ENCODE peak calls at places on chromosomes 13 and 19, in nine cellular contexts. H is neural progenitor cell, U is K562, N is body of pancreas, B is osteoblast, O is omental fat pad, K is AG09319, D is breast epithelium, Z is tibial nerve. M is an unnamed sample.

GRCh38 chr13:97658556-97658955 is 224.6 kb downstream of the RAP2A start:
- DNase-seq in K (no peak), O (no peak), D (no peak), B (no peak), H (no peak), N (no peak), U (no peak), Z (no peak), M (no peak)

GRCh38 chr19:6890421-6890913 is 3.1 kb downstream of the ADGRE1 start:
- DNase-seq in D (no peak), O (no peak), K (no peak), U (no peak), Z (no peak), H (no peak), N (no peak), B (no peak), M (no peak)

GRCh38 chr19:33273881-33274662 is 28.3 kb downstream of the CEBPA start:
- DNase-seq in H (no peak), D (no peak), K (peak), N (no peak), O (peak), B (peak), U (no peak), Z (no peak), M (no peak)

GRCh38 chr13:98507060-98507797 is 69.7 kb downstream of the STK24 start:
- DNase-seq in K (no peak), Z (no peak), O (no peak), H (peak), N (peak), B (no peak), D (peak), U (no peak), M (no peak)

GRCh38 chr13:59111711-59112110 is 1052.0 kb downstream of the DIAPH3 start:
- DNase-seq in D (no peak), B (peak), Z (no peak), H (no peak), N (no peak), O (no peak), K (no peak), U (no peak), M (no peak)

GRCh38 chr13:106348032-106348431 is 187.4 kb downstream of the EFNB2 start:
- DNase-seq in H (peak), K (no peak), U (no peak), D (no peak), O (no peak), N (no peak), Z (no peak), B (peak), M (no peak)

GRCh38 chr13:48908381-48909087 is 67.2 kb upstream of the FNDC3A start:
- DNase-seq in K (peak), Z (no peak), D (no peak), B (no peak), O (no peak), U (no peak), H (no peak), N (no peak), M (no peak)

GRCh38 chr13:44231786-44232516 is 141.7 kb upstream of the SERP2 start:
- DNase-seq in H (no peak), U (no peak), Z (peak), B (peak), O (peak), D (peak), K (peak), N (peak), M (no peak)

GRCh38 chr13:71774863-71775262 is 92.1 kb downstream of the DACH1 start:
- DNase-seq in D (no peak), Z (no peak), O (no peak), U (no peak), H (no peak), B (no peak), N (no peak), K (no peak), M (no peak)

GRCh38 chr13:31742102-31742695 is 2.9 kb downstream of the RXFP2 start:
- DNase-seq in Z (peak), N (peak), H (peak), O (peak), K (peak), D (peak), B (no peak), U (peak), M (peak)

GRCh38 chr19:32606289-32606688 is 25.3 kb downstream of the PDCD5 start:
- DNase-seq in D (no peak), H (no peak), K (no peak), U (no peak), Z (no peak), O (no peak), B (no peak), N (no peak), M (no peak)

GRCh38 chr13:77422724-77423123 is 95.8 kb upstream of the MYCBP2 start:
- DNase-seq in B (no peak), H (no peak), U (no peak), K (no peak), Z (no peak), O (no peak), N (no peak), D (no peak), M (no peak)

GRCh38 chr19:54454781-54455675 is 6.0 kb downstream of the LENG8 start:
- DNase-seq in B (peak), K (no peak), U (no peak), O (no peak), H (no peak), Z (no peak), N (no peak), D (no peak), M (no peak)

GRCh38 chr19:4967738-4968461 is 1.0 kb upstream of the KDM4B start:
- DNase-seq in B (no peak), N (no peak), H (peak), K (no peak), U (no peak), O (no peak), D (no peak), Z (no peak), M (no peak)

GRCh38 chr19:54475706-54476105 is 2.6 kb upstream of the CDC42EP5 start:
- DNase-seq in U (no peak), D (no peak), O (no peak), N (no peak), K (no peak), Z (no peak), H (no peak), B (peak), M (no peak)

GRCh38 chr19:55247621-55248099 is 11.2 kb downstream of the PPP6R1 start:
- DNase-seq in B (peak), U (no peak), K (peak), H (no peak), O (no peak), Z (no peak), D (no peak), N (no peak), M (no peak)

GRCh38 chr19:36113425-36113824 is 1.2 kb downstream of the POLR2I start:
- DNase-seq in K (no peak), N (no peak), D (no peak), Z (no peak), U (no peak), O (no peak), B (no peak), H (no peak), M (no peak)

GRCh38 chr19:36115453-36116343 is at the start of gene TBCB:
- DNase-seq in H (peak), Z (peak), D (no peak), O (peak), K (no peak), U (peak), N (no peak), B (no peak), M (no peak)

GRCh38 chr19:36112678-36113077 is 1.7 kb downstream of the OVOL3 start:
- DNase-seq in K (no peak), H (no peak), U (no peak), O (no peak), Z (no peak), B (no peak), D (no peak), N (no peak), M (no peak)

GRCh38 chr19:36114763-36115452 is at the start of gene POLR2I:
- DNase-seq in D (peak), N (peak), B (peak), U (peak), H (peak), K (peak), O (peak), Z (peak), M (peak)

DNA sequence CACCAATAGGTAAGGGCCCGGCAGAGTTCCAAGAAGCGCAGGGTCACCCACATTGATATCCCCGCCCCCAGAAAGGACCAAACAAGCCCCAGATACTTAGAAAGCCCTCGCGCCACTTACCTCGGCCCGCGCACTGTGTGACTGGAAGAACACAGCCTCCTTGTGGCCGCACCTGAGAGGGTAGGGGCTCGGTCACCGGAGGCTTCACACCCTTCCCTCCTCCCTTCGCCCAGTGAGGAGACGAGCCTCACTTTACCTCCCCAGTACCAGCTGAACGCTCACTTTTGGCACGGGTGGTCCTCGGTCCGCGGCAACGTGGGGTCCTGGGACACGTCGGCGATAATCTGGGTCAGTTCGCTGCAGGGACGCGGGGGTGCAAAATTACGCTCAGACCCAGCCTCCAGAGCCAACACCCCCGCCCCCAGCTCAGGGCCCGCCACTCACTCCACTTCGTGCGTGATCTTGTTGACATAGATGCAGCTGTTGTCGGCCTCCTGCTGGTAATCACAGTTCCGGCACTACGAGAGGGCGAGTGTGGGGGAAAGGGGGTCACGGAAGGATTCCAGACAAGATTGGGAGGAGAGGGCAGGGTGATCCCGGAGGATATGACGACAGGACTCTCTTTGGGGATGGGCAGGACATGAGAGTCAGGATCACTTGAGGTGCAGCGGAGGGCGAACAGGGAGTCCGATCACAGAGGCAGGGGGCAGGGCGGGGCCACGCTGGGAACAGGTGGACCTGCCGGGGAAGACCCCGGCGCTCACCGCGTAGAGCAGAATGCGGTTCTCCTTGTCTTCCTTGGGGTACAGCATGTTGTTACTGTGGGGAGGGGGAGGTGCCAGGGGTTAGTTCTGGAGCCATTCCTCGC is 546 bp downstream of the POLR2I start:
- DNase-seq in D (peak), H (peak), O (no peak), K (no peak), U (peak), B (peak), Z (no peak), N (peak), M (peak)
- TF ChIP-seq CTCF in D (no peak), H (no peak), O (no peak), K (no peak), U (peak), B (peak), Z (peak), N (no peak), M (no peak)

GRCh38 chr19:48900477-48901452 is 653 bp downstream of the NUCB1 start:
- DNase-seq in U (peak), N (no peak), Z (no peak), K (no peak), H (no peak), D (peak), B (peak), O (no peak), M (no peak)
- TF ChIP-seq CTCF in U (no peak), N (no peak), Z (no peak), K (no peak), H (no peak), D (no peak), B (no peak), O (no peak), M (no peak)

GRCh38 chr13:33776510-33776909 is 41.4 kb upstream of the RFC3 start:
- DNase-seq in B (no peak), U (no peak), H (no peak), Z (no peak), D (no peak), O (no peak), K (no peak), N (peak), M (no peak)

GRCh38 chr13:33771296-33771695 is 46.7 kb upstream of the RFC3 start:
- DNase-seq in B (no peak), O (no peak), Z (no peak), K (no peak), N (no peak), D (no peak), H (no peak), U (no peak), M (no peak)

DNA sequence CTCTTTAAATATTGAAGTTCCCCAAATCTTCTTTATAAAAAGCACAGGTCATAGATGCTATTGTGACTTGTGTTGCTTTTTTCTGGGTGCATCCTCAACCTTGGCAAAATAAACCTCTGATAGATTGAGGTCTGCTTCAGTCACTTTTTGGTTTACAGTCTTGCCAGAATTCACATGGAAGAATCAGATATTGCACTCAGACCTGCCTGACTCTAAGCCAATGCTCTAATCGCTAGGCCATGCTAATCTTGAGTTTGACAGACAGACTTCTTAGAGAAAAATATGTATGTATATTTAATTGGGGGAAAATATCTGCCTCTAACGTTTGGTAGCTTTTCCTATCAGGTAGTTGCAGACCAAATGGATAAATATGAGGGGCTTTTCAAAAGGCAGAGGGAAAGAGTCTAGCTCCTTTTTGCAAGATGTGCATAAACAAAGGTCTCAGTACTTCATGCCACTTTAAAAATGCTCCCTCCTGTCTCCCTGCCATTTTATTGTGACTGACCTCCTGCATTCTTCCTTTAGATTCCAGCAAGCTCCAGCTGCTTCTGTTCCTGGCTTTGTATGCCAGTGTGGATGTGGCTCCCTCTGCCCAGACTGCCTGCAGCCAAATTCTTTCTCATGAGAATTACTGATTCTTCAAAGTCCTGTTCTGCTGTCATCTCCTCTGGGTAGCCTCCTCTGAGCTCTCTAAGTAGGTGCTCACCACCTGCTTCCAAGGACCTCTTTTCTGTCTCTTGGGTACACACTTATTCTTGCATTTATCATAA is 42.4 kb upstream of the RFC3 start:
- DNase-seq in N (no peak), U (no peak), H (peak), O (no peak), D (no peak), K (no peak), Z (no peak), B (peak), M (no peak)
- TF ChIP-seq CTCF in N (no peak), U (no peak), H (no peak), O (no peak), D (no peak), K (no peak), Z (no peak), B (no peak), M (no peak)

GRCh38 chr13:33678084-33678483 is 139.9 kb upstream of the RFC3 start:
- DNase-seq in N (no peak), U (peak), O (no peak), B (no peak), K (no peak), H (no peak), Z (no peak), D (no peak), M (no peak)
- TF ChIP-seq CTCF in N (no peak), U (peak), O (no peak), B (no peak), K (no peak), H (no peak), Z (no peak), D (no peak), M (no peak)

DNA sequence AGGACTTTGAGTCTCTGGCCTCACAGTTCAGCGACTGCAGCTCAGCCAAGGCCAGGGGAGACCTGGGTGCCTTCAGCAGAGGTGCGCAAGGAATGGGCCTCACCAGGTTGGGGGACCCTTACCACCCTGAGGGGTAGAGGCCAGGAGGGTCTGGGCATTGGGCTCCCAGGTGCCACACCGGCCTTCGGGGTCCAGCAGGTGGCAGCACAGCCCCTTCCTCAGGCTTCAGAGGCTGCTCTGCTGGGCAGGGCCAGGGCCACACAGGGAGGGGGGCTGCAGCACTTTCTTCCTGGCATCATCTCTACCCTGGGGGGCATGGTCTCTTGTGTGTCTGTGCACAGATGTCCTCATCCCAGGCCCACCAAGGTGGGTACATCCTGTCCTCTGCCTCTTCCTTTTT is 12.9 kb downstream of the PIN1 start:
- DNase-seq in O (no peak), D (no peak), U (no peak), B (no peak), H (peak), N (no peak), K (no peak), Z (no peak), M (peak)
- TF ChIP-seq CTCF in O (no peak), D (no peak), U (peak), B (peak), H (peak), N (peak), K (peak), Z (no peak), M (peak)